ENCODE peak calls at places on chromosome X, in eight cellular contexts. E is AG10803, U is heart right ventricle, H is astrocyte of the spinal cord, G is progenitor cell of endocrine pancreas, T is upper lobe of left lung, N is neural crest cell, S is GM20000. L is an unnamed sample.

GRCh38 chrX:50066318-50066937 is 134.4 kb downstream of the AKAP4 start:
- DNase-seq in H (no peak), N (no peak), T (no peak), E (no peak), U (no peak), S (no peak), G (no peak), L (no peak)

GRCh38 chrX:49761481-49761880 is 65.7 kb upstream of the PAGE1 start:
- DNase-seq in H (no peak), T (no peak), U (no peak), S (peak), N (no peak), G (no peak), E (peak), L (no peak)

GRCh38 chrX:97692575-97692974 is 808.9 kb downstream of the RPA4 start:
- DNase-seq in T (no peak), N (no peak), U (no peak), G (no peak), S (no peak), E (no peak), H (no peak), L (no peak)

GRCh38 chrX:13287816-13288215 is 32.0 kb downstream of the ATXN3L start:
- DNase-seq in N (no peak), S (no peak), G (no peak), T (no peak), E (peak), U (no peak), H (peak), L (no peak)

GRCh38 chrX:134388161-134389109 is 71.5 kb upstream of the HPRT1 start:
- DNase-seq in N (no peak), G (no peak), U (no peak), E (no peak), S (peak), T (no peak), H (no peak), L (no peak)

GRCh38 chrX:120672389-120672788 is 42.5 kb upstream of the C1GALT1C1 start:
- DNase-seq in E (peak), U (peak), N (no peak), G (no peak), H (peak), T (no peak), S (no peak), L (no peak)

GRCh38 chrX:20144491-20144890 is 2.9 kb upstream of the EIF1AX start:
- DNase-seq in S (no peak), N (no peak), G (no peak), H (peak), U (no peak), E (peak), T (no peak), L (no peak)

GRCh38 chrX:71618303-71618721 is at the start of gene CXCR3:
- DNase-seq in S (peak), U (peak), G (no peak), T (peak), N (no peak), E (no peak), H (peak), L (no peak)

GRCh38 chrX:8743126-8743732 is 11.3 kb upstream of the ANOS1 start:
- DNase-seq in S (peak), G (peak), U (peak), H (no peak), N (peak), T (peak), E (peak), L (no peak)

GRCh38 chrX:78168065-78168464 is 28.6 kb upstream of the TAF9B start:
- DNase-seq in S (no peak), T (no peak), U (no peak), G (no peak), E (no peak), H (no peak), N (no peak), L (no peak)

GRCh38 chrX:7996414-7996813 is 69.2 kb upstream of the PNPLA4 start:
- DNase-seq in S (peak), G (no peak), N (peak), T (no peak), H (peak), E (peak), U (no peak), L (no peak)

GRCh38 chrX:13821740-13822139 is 4.8 kb upstream of the GPM6B start:
- DNase-seq in S (no peak), G (no peak), U (no peak), T (no peak), E (no peak), H (no peak), N (no peak), L (no peak)

GRCh38 chrX:20265726-20266681 is 705 bp downstream of the RPS6KA3 start:
- DNase-seq in T (peak), E (peak), H (no peak), U (peak), G (peak), S (peak), N (peak), L (no peak)

GRCh38 chrX:135327299-135327698 is 18.0 kb downstream of the ETDC start:
- DNase-seq in S (no peak), H (peak), U (no peak), E (peak), N (no peak), G (no peak), T (no peak), L (no peak)

GRCh38 chrX:81201692-81202412 is at the start of the genes HMGN5 and SH3BGRL:
- DNase-seq in N (peak), E (peak), G (peak), H (peak), S (peak), T (peak), U (peak), L (peak)

GRCh38 chrX:16075087-16075486 is 48.3 kb upstream of the GRPR start:
- DNase-seq in H (no peak), T (no peak), N (no peak), S (no peak), U (no peak), E (no peak), G (no peak), L (no peak)

GRCh38 chrX:17744896-17745523 is 7.7 kb downstream of the SCML1 start:
- DNase-seq in U (no peak), G (no peak), S (no peak), T (no peak), N (no peak), H (peak), E (no peak), L (no peak)

GRCh38 chrX:153946910-153947769 is 2.7 kb upstream of the RENBP start:
- DNase-seq in H (peak), S (peak), U (peak), T (peak), N (peak), E (peak), G (peak), L (no peak)

GRCh38 chrX:97310373-97310772 is 426.7 kb downstream of the RPA4 start:
- DNase-seq in U (no peak), E (no peak), N (no peak), S (no peak), T (no peak), H (no peak), G (no peak), L (no peak)

GRCh38 chrX:119488749-119489148 is 20.5 kb downstream of the SLC25A5 start:
- DNase-seq in U (no peak), G (no peak), N (peak), E (peak), T (peak), H (peak), S (peak), L (no peak)

GRCh38 chrX:110402091-110402854 is 43.6 kb downstream of the RTL9 start:
- DNase-seq in N (no peak), G (no peak), H (peak), E (peak), U (peak), T (no peak), S (no peak), L (no peak)

GRCh38 chrX:42385730-42386129 is 392.2 kb downstream of the PPP1R2C start:
- DNase-seq in U (no peak), E (no peak), T (no peak), G (no peak), S (no peak), H (no peak), N (no peak), L (no peak)

GRCh38 chrX:313546-313945 is 5.0 kb downstream of the GTPBP6 start:
- DNase-seq in H (no peak), T (no peak), S (no peak), E (no peak), U (no peak), N (no peak), G (no peak), L (no peak)

GRCh38 chrX:312621-313331 is 5.8 kb downstream of the GTPBP6 start:
- DNase-seq in H (no peak), G (no peak), T (no peak), E (no peak), S (no peak), U (no peak), N (no peak), L (no peak)

GRCh38 chrX:308821-309520 is 9.6 kb downstream of the GTPBP6 start:
- DNase-seq in G (no peak), T (no peak), S (no peak), H (no peak), N (no peak), U (no peak), E (no peak), L (no peak)

GRCh38 chrX:310621-311155 is 7.9 kb downstream of the GTPBP6 start:
- DNase-seq in N (no peak), G (no peak), S (no peak), U (no peak), H (no peak), T (no peak), E (no peak), L (no peak)

DNA sequence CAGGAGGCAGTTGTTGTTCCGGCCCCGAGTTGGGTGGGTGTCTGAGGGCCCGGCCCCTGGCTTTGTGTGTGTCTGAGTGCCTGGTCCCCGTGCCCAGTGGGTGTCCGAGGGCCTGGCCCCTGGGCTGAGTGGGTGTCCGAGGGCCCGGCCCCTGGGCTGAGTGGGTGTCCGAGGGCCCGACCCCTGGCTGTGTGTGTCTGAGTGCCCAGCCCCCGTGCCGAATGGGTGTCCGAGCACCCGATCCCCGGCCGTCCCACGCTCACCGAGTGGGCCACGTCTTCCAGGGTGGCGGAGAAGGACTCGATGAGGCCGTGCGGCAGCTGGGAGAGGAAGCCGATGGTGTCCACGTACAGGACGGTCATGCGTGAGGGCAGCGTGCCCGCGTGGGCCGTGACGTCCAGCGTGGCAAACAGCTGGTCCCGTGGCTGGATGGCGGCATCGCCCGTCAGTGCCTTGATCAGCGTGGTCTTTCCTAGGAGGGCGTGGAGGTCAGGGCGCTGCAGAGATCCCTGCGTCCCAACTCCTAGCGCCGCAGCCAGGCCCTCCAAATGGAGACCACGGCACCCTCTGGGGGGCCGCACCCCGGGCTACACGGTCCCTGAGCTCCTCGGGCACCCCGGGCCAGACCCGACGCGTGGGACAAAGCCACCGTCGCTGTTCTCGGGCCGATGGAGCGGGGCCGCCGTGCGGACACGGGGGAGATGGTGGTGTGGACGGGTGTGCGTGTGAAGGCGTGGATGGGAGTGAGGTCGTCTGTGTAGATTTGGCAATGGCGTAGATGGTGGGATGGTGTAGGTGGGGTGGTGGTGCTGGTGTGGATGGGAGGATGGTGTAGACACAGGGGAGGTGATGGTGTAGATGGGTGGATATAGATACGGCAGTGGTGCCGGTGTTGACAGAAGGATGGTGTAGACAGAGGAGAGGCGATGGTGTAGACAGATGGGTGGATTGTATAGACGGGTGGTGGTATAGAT is 7.2 kb downstream of the GTPBP6 start:
- DNase-seq in N (no peak), E (no peak), G (no peak), T (no peak), H (no peak), S (no peak), U (no peak), L (no peak)
- TF ChIP-seq CTCF in N (no peak), E (no peak), G (no peak), T (no peak), H (no peak), S (no peak), U (no peak), L (no peak)

DNA sequence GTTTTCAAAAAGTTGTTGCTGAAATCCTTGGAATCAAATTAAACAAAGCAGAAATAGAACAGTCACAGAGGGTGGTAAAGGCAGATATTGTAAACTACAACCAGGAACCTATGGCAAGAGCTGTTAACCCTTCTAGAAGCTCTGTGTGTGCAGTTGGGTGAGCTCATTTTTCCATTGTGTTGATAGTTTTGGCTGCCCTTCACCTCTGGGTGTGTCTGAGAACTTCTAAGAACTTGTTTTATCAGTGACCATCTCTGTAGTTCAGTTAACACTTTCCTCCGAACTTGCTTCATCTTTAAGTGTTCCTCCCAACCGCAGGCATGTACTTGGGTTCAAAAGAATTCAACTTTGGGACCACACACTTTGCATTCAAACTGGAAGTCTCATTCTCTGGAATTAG is 32.7 kb downstream of the RBMX start:
- DNase-seq in S (no peak), H (peak), N (no peak), E (no peak), T (no peak), U (no peak), G (no peak), L (no peak)
- TF ChIP-seq CTCF in S (no peak), H (no peak), N (no peak), E (no peak), T (no peak), U (no peak), G (no peak), L (no peak)

GRCh38 chrX:103480526-103480925 is 38.8 kb downstream of the RAB40A start:
- DNase-seq in T (no peak), U (no peak), H (no peak), G (no peak), E (no peak), N (no peak), S (no peak), L (no peak)
- TF ChIP-seq CTCF in T (no peak), U (no peak), H (no peak), G (no peak), E (no peak), N (no peak), S (no peak), L (no peak)

GRCh38 chrX:29466441-29466840 is 748.9 kb upstream of the MAGEB2 start:
- DNase-seq in E (peak), N (no peak), H (peak), G (no peak), S (no peak), U (no peak), T (no peak), L (no peak)
- TF ChIP-seq CTCF in E (no peak), N (no peak), H (no peak), G (no peak), S (no peak), U (no peak), T (no peak), L (no peak)

GRCh38 chrX:36898301-36898700 is 109.9 kb upstream of the FAM47C start:
- DNase-seq in N (no peak), S (peak), T (no peak), E (peak), H (no peak), G (no peak), U (no peak), L (no peak)
- TF ChIP-seq CTCF in N (peak), S (no peak), T (peak), E (peak), H (peak), G (peak), U (no peak), L (peak)

L was measured in type B pancreatic cell.